ENCODE peak calls at places on chromosomes 5 and 9, in five cellular contexts. S is psoas muscle, B is cardiac muscle cell, Y is cardiac fibroblast, U is lower leg skin. I is an unnamed sample.

GRCh38 chr9:14942037-14942436 is 31.8 kb upstream of the FREM1 start:
- DNase-seq in B (no peak), S (no peak), U (no peak), Y (peak), I (no peak)

GRCh38 chr5:177605667-177606066 is 5.7 kb downstream of the B4GALT7 start:
- DNase-seq in S (no peak), Y (no peak), B (no peak), U (no peak), I (no peak)

GRCh38 chr9:7216004-7216821 is 458.4 kb downstream of the KDM4C start:
- DNase-seq in U (no peak), Y (peak), S (no peak), B (no peak), I (no peak)

GRCh38 chr9:29514336-29514735 is 1941.1 kb upstream of the C9orf72 start:
- DNase-seq in B (peak), Y (no peak), S (peak), U (no peak), I (no peak)

GRCh38 chr5:159392881-159393280 is 62.6 kb upstream of the IL12B start:
- DNase-seq in S (no peak), Y (no peak), B (no peak), U (no peak), I (no peak)

GRCh38 chr5:115831163-115831768 is 10.1 kb downstream of the ATG12 start:
- DNase-seq in S (no peak), Y (peak), U (no peak), B (peak), I (peak)

GRCh38 chr5:88159591-88159990 is 109.1 kb downstream of the TMEM161B start:
- DNase-seq in Y (no peak), S (no peak), B (no peak), U (no peak), I (no peak)

GRCh38 chr9:90029996-90030395 is 425.2 kb downstream of the GADD45G start:
- DNase-seq in B (no peak), Y (no peak), U (no peak), S (no peak), I (no peak)

GRCh38 chr5:1835431-1835830 is 34.2 kb downstream of the NDUFS6 start:
- DNase-seq in B (no peak), U (no peak), Y (no peak), S (no peak), I (no peak)

GRCh38 chr5:123035320-123035949 is 1.1 kb downstream of the PPIC start:
- DNase-seq in U (peak), B (peak), Y (peak), S (peak), I (peak)

GRCh38 chr5:37110128-37110527 is 139.0 kb downstream of the CPLANE1 start:
- DNase-seq in S (no peak), Y (no peak), U (no peak), B (no peak), I (no peak)

GRCh38 chr9:19026375-19026774 is 6.6 kb downstream of the SAXO1 start:
- DNase-seq in S (no peak), U (no peak), B (no peak), Y (no peak), I (no peak)

GRCh38 chr5:17304282-17304681 is 86.9 kb downstream of the BASP1 start:
- DNase-seq in U (no peak), S (no peak), Y (peak), B (no peak), I (no peak)

GRCh38 chr9:108386859-108387384 is 468.9 kb downstream of the ACTL7B start:
- DNase-seq in Y (peak), B (no peak), U (no peak), S (no peak), I (no peak)

GRCh38 chr5:126998201-126998631 is 32.1 kb downstream of the MARCHF3 start:
- DNase-seq in S (peak), Y (peak), B (no peak), U (no peak), I (peak)

GRCh38 chr5:59169768-59170150 is 586.9 kb downstream of the RAB3C start:
- DNase-seq in U (no peak), S (no peak), Y (no peak), B (no peak), I (no peak)

GRCh38 chr9:95379630-95380029 is 62.1 kb upstream of the FANCC start:
- DNase-seq in U (no peak), B (no peak), S (no peak), Y (no peak), I (peak)

GRCh38 chr9:137986268-137987099 is 108.9 kb downstream of the CACNA1B start:
- DNase-seq in B (no peak), S (no peak), U (no peak), Y (no peak), I (no peak)

GRCh38 chr9:81318571-81318970 is 370.8 kb downstream of the TLE1 start:
- DNase-seq in U (no peak), S (no peak), Y (no peak), B (no peak), I (no peak)

GRCh38 chr5:58462623-58463230 is 2.8 kb upstream of the PLK2 start:
- DNase-seq in Y (peak), U (peak), S (no peak), B (peak), I (peak)

GRCh38 chr5:170636206-170636605 is 132.4 kb downstream of the KCNIP1 start:
- DNase-seq in Y (no peak), U (no peak), S (no peak), B (no peak), I (no peak)

GRCh38 chr5:143026380-143026779 is 256.2 kb downstream of the ARHGAP26 start:
- DNase-seq in U (no peak), B (no peak), S (no peak), Y (no peak), I (no peak)

GRCh38 chr5:20224046-20224445 is 236.0 kb upstream of the CDH18 start:
- DNase-seq in S (no peak), Y (no peak), B (no peak), U (no peak), I (no peak)

GRCh38 chr5:24110019-24110615 is 534.7 kb downstream of the CDH10 start:
- DNase-seq in S (no peak), U (no peak), B (peak), Y (peak), I (no peak)

DNA sequence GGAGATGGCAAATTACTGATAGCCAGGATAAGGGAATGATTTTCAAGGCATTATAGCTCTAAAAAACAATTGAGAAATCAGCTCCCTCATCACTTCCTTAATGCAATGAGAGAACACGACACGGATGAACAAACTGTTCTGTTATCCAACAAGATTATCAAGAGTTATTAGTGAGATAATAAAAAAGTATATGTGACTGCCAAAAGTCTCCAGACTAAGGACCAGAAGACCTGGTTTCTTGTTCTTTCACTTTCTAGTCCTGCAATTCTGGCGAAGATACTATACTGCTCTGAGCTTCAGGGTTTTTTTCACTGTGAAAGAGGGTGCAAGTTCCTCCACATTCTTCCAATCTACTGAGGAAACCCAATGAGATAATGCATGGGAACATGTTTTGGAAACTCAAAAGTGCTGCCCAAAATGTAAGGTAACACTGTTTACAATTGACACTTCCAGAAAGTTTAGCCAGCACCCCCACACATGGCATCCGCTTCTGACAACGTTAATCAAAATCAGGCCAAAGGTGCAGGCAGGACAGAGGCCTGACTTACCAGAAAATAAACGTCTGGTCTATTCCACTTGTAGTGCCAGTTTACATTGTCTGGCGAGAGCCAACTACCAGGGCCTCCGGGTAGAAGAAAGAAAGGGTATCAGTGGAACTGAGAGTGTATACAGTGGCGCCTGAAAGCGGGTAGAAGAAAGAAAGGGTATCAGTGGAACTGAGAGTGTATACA is 254.3 kb downstream of the DOCK8 start:
- DNase-seq in Y (peak), B (no peak), S (no peak), U (no peak), I (peak)
- H3K4me3 ChIP-seq in Y (no peak), B (no peak), S (peak), U (no peak), I (peak)

DNA sequence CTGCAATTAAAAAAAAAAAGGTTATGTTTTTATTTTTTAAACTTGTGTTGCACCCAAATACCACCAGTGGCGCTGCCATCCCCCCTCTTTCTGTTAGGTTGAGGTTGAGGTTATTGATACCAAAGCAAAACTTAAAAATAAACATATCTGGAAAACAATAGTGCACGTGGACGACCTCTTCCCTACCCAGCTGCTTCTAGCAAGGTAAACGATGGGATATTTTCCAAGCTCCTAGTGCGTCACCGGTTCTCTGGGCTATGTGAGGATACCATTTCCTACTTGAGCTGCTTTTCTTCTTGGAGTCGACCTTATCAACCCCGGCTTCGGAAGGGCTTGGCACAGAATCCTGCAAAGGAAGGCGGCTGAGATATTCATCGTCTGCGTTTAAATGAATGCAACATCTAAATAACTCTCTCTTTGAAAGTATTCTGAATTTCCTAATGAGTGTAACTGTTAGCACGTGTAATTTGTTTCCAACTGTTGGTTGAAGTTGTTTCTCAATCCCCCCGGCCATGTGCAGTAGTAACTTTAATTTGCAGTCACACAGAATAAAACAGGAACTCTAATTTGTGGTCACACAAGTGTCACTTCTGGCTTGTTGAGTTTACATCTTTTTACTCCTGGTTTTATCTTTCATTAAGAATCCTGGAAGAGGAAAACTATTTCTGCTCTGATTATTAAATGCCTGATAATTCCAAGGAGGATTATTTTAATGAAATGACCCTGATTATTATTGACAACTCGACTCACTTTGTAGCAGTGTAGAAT is 993 bp downstream of the SCAMP1 start:
- DNase-seq in Y (peak), U (peak), S (no peak), B (peak), I (peak)
- TF ChIP-seq CTCF in Y (peak), U (no peak), S (peak), B (peak), I (peak)

GRCh38 chr9:132141364-132141947 is 20.4 kb upstream of the NTNG2 start:
- DNase-seq in S (no peak), U (no peak), B (no peak), Y (peak), I (no peak)
- H3K4me3 ChIP-seq in S (peak), U (no peak), B (peak), Y (peak), I (no peak)

GRCh38 chr5:5616247-5616895 is 193.9 kb downstream of the ICE1 start:
- DNase-seq in B (peak), S (no peak), U (no peak), Y (no peak), I (no peak)
- TF ChIP-seq CTCF in B (no peak), S (no peak), U (no peak), Y (no peak), I (no peak)

DNA sequence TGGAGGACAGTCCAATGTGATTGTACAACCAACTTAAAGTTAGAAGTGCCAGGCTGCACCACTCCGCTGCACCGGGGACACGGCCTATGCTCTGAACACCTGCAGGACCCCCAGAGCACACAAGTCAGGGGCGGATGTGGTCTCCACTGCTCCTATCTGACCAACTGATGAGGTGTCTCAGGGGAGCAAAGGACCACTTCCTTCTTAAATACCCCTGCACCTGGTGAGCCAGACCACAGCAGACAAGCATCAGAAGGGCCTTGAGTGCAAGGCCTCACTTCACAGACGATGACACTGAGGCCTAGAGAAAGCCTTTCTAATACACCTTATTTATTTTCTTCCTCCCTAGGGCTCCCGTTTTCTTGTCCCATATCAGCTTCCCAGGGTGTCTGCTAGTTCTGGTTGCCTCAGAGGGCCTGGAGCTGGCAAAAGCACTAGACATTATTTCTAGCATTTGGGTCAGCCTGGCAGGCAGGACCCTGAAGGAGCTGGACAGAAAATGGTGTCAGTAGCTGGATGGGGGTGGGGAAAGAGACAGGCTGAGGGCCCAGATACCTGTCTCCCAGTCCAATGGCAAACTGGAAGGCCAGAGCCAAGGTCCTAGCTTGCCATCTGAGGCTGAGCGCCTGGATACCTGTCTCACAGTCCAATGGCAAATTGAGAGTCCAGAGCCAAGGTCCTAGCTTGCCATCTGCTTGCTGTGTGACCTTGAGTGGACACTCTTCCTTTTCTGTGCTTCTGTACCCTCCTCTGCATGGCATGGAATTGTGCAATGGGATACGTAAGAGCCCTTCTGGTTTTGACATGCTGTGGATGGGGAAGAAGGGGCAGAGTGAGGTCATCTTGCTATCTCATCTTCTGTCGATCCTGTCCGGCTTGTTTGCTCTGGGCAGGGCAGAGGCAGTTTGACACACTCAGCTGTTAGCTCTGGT is 9.0 kb downstream of the CCDC69 start:
- DNase-seq in S (no peak), U (no peak), Y (no peak), B (no peak), I (peak)
- H3K4me3 ChIP-seq in S (no peak), U (no peak), Y (no peak), B (no peak), I (peak)

DNA sequence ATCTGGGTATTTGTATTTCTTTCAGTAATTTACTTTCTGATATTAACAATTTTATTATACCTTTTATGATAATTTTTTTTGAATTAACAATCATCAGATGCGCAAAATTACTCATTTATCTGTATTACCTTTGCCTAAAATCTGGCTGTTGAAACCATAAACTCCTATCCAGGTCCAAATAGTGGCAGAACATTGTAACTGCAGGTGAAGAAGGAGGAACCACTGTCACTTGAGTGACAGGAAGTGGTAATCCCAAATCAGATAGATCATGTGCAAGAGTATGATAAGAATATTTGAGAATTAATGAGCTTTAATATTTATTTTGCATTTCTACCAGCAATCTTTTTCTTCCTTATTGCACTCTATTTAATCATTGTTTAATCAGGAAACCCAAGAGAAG is 139.3 kb upstream of the TLE4 start:
- DNase-seq in Y (no peak), U (no peak), S (no peak), B (no peak), I (no peak)
- TF ChIP-seq CTCF in Y (no peak), U (no peak), S (no peak), B (no peak), I (no peak)

GRCh38 chr9:38066167-38066906 is 2.7 kb downstream of the SHB start:
- DNase-seq in B (no peak), S (no peak), U (no peak), Y (no peak), I (peak)
- H3K4me3 ChIP-seq in B (peak), S (peak), U (peak), Y (peak), I (peak)

GRCh38 chr9:136690104-136690840 is 3.0 kb upstream of the AGPAT2 start:
- DNase-seq in B (no peak), Y (no peak), S (peak), U (no peak), I (no peak)

GRCh38 chr9:136690841-136691261 is 3.6 kb upstream of the AGPAT2 start:
- DNase-seq in Y (no peak), S (peak), B (no peak), U (no peak), I (no peak)

GRCh38 chr9:136688274-136689107 is 1.2 kb upstream of the AGPAT2 start:
- DNase-seq in B (no peak), Y (no peak), U (no peak), S (peak), I (peak)

GRCh38 chr9:136687721-136688223 is 515 bp upstream of the AGPAT2 start:
- DNase-seq in S (peak), U (no peak), Y (no peak), B (no peak), I (peak)

DNA sequence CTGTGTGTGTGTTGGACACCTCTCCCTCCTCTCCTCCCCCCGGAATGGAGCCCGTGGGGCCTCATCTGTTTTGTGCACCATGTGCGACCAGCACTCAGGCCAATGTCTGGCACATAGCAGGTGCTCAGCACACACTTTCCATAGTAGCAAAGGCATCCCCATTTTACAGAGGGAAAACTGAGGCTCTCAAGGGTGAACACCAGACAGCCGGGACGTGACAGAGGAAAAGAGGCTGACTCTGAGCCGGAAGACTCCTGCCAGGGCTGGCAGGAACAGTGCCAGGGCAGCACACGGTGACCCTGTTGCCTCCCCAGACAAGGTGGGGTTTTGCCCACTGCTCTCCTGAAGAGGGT is 1.8 kb upstream of the AGPAT2 start:
- DNase-seq in Y (no peak), S (no peak), U (no peak), B (no peak), I (no peak)
- TF ChIP-seq CTCF in Y (no peak), S (no peak), U (no peak), B (no peak), I (no peak)